ENCODE peak calls at places on chromosomes 16 and 17, in ten cellular contexts. B is activated T-helper 1 cell treated with Interleukin-2 at 50 U/mL for 16 hours; T is T follicular helper cell; P is NCI-H2029 treated with DMSO at 0.1 percent for 48 hours; S is activated naive CD8-positive, alpha-beta T cell treated with anti-CD3 and anti-CD28 coated beads, Interleukin-2, amount 10 ng/mL, durations not matched to agents 7 days and 5 days; R is ascending aorta; Y is LNCaP clone FGC; J is ELR; M is stromal cell of bone marrow; D is fibroblast of the aortic adventitia. Z is an unnamed sample.
A peak's percentile ranks its signal among the peaks of the same experiment; 100 is the strongest.

GRCh38 chr17:17493249-17493985 is 2.8 kb downstream of the RASD1 start:
- DNase-seq in P (no peak), S (peak; percentile 22), M (no peak), R (no peak), B (no peak), D (no peak), J (no peak), T (no peak), Y (no peak), Z (peak; percentile 14)

GRCh38 chr17:64572682-64573154 is 65.9 kb downstream of the CEP95 start:
- DNase-seq in S (no peak), T (no peak), Y (no peak), B (no peak), P (no peak), D (peak; percentile 64), J (peak; percentile 67), M (no peak), R (no peak), Z (peak; percentile 46)

GRCh38 chr16:75591001-75591852 is 25.0 kb downstream of the GABARAPL2 start:
- DNase-seq in R (no peak), T (no peak), J (no peak), S (no peak), Y (peak; percentile 53), B (no peak), D (peak; percentile 89), M (peak; percentile 79), P (no peak), Z (no peak)

GRCh38 chr16:57527610-57528360 is 8.6 kb downstream of the CCDC102A start:
- DNase-seq in M (no peak), D (no peak), R (no peak), T (no peak), S (no peak), B (no peak), P (no peak), J (no peak), Y (no peak), Z (no peak)

GRCh38 chr16:77191259-77191969 is 424 bp downstream of the MON1B start:
- DNase-seq in B (peak; percentile 22), R (no peak), S (peak; percentile 56), J (peak; percentile 32), Y (no peak), P (no peak), D (peak; percentile 17), T (peak; percentile 14), M (no peak), Z (peak; percentile 20)

GRCh38 chr17:27849474-27850185 is 43.5 kb downstream of the LYRM9 start:
- DNase-seq in Y (no peak), S (no peak), T (no peak), B (no peak), M (no peak), P (no peak), D (no peak), R (no peak), J (no peak), Z (no peak)

GRCh38 chr17:81484195-81484979 is 28.2 kb downstream of the ACTG1 start:
- DNase-seq in R (peak; percentile 49), Y (peak; percentile 61), T (peak; percentile 75), P (peak; percentile 12), D (peak; percentile 77), B (peak; percentile 81), M (peak; percentile 49), J (peak; percentile 86), S (peak; percentile 97), Z (peak; percentile 65)

GRCh38 chr16:67481561-67482259 is 753 bp upstream of the ATP6V0D1 start:
- DNase-seq in S (peak; percentile 66), D (peak; percentile 67), J (peak; percentile 46), P (no peak), T (peak; percentile 17), R (no peak), B (no peak), Y (no peak), M (no peak), Z (peak; percentile 12)